ENCODE peak calls at places on chromosomes 12 and 14, in seven cellular contexts. R, N, Y, P, V, G and W are unnamed samples.

GRCh38 chr14:33914676-33915516 is 36.0 kb downstream of the EGLN3 start:
- DNase-seq in R (no peak), N (no peak), Y (peak; percentile 79), P (no peak), V (no peak), G (peak; percentile 25), W (peak; percentile 4)

GRCh38 chr14:61178226-61179060 is 102.7 kb downstream of the TMEM30B start:
- DNase-seq in R (no peak), N (peak; percentile 72), Y (peak; percentile 83), P (no peak), V (no peak), G (no peak), W (no peak)

GRCh38 chr12:27899151-27899661 is 73.3 kb downstream of the PTHLH start:
- DNase-seq in R (no peak), N (peak; percentile 12), Y (no peak), P (no peak), V (no peak), G (no peak), W (no peak)

GRCh38 chr12:122909442-122910288 is 13.7 kb upstream of the VPS37B start:
- DNase-seq in R (peak; percentile 69), N (no peak), Y (no peak), P (no peak), V (peak; percentile 45), G (no peak), W (no peak)

GRCh38 chr12:78938341-78939084 is 73.9 kb downstream of the SYT1 start:
- DNase-seq in R (no peak), N (no peak), Y (no peak), P (no peak), V (no peak), G (no peak), W (no peak)

GRCh38 chr12:40752011-40752410 is 59.8 kb downstream of the CNTN1 start:
- DNase-seq in R (no peak), N (no peak), Y (no peak), P (no peak), V (no peak), G (no peak), W (no peak)

GRCh38 chr12:38141239-38141638 is 175.3 kb upstream of the ALG10B start:
- DNase-seq in R (no peak), N (no peak), Y (no peak), P (no peak), V (no peak), G (no peak), W (no peak)

GRCh38 chr12:130850418-130851021 is 11.5 kb upstream of the STX2 start:
- DNase-seq in R (no peak), N (no peak), Y (no peak), P (no peak), V (no peak), G (no peak), W (no peak)

GRCh38 chr14:96320605-96321004 is 42.5 kb downstream of the ATG2B start:
- DNase-seq in R (no peak), N (no peak), Y (no peak), P (no peak), V (no peak), G (no peak), W (no peak)

GRCh38 chr14:49250109-49250508 is 336.1 kb downstream of the RPS29 start:
- DNase-seq in R (no peak), N (no peak), Y (no peak), P (no peak), V (no peak), G (no peak), W (no peak)

GRCh38 chr14:64244279-64244678 is 49.9 kb downstream of the ESR2 start:
- DNase-seq in R (no peak), N (no peak), Y (no peak), P (no peak), V (no peak), G (no peak), W (no peak)

GRCh38 chr12:22474970-22475720 is 69.2 kb downstream of the C2CD5 start:
- DNase-seq in R (no peak), N (no peak), Y (no peak), P (no peak), V (no peak), G (no peak), W (no peak)

GRCh38 chr12:27969901-27970390 is 2.6 kb downstream of the PTHLH start:
- DNase-seq in R (no peak), N (no peak), Y (peak; percentile 45), P (peak; percentile 25), V (peak; percentile 87), G (peak; percentile 60), W (peak; percentile 41)

GRCh38 chr12:68304626-68305025 is 27.5 kb downstream of the MDM1 start:
- DNase-seq in R (no peak), N (no peak), Y (no peak), P (no peak), V (no peak), G (no peak), W (no peak)

GRCh38 chr14:68244272-68244975 is 424.8 kb downstream of the RAD51B start:
- DNase-seq in R (no peak), N (no peak), Y (no peak), P (no peak), V (no peak), G (no peak), W (no peak)

GRCh38 chr12:5377997-5378596 is 53.8 kb upstream of the NTF3 start:
- DNase-seq in R (no peak), N (no peak), Y (no peak), P (no peak), V (no peak), G (no peak), W (no peak)

GRCh38 chr12:115000038-115000437 is 316.1 kb upstream of the TBX3 start:
- DNase-seq in R (no peak), N (peak; percentile 39), Y (peak; percentile 54), P (peak; percentile 31), V (no peak), G (no peak), W (no peak)

GRCh38 chr12:94322346-94322745 is 137.3 kb downstream of the CEP83 start:
- DNase-seq in R (no peak), N (no peak), Y (no peak), P (no peak), V (no peak), G (no peak), W (no peak)

GRCh38 chr12:58503731-58504520 is 416.4 kb downstream of the LRIG3 start:
- DNase-seq in R (no peak), N (no peak), Y (no peak), P (no peak), V (no peak), G (no peak), W (no peak)

GRCh38 chr14:51442513-51443175 is 202.6 kb downstream of the TMX1 start:
- DNase-seq in R (no peak), N (peak; percentile 70), Y (no peak), P (no peak), V (no peak), G (no peak), W (no peak)
- TF ChIP-seq POLR2AphosphoS5 in R (no peak), N (no peak), Y (no peak), P (no peak), V (no peak), G (no peak), W (no peak)

GRCh38 chr12:88303335-88303734 is 161.2 kb downstream of the TMTC3 start:
- DNase-seq in R (no peak), N (no peak), Y (no peak), P (no peak), V (no peak), G (no peak), W (no peak)
- TF ChIP-seq REST in R (no peak), N (no peak), Y (no peak), P (no peak), V (no peak), G (no peak), W (no peak)

DNA sequence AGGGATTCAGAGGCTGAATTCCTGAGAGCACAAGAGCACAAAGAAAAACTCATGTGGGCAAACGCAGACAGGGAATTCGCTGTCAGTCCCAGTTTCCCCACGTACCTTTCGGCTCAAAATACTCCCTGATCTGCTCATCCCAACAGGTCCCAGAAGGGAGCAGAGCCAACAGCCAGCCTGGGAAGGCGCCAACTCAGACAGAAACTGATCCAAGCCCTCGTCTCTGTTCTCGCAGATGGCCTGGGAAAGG is 61.2 kb upstream of the FBRSL1 start:
- DNase-seq in R (no peak), N (no peak), Y (no peak), P (no peak), V (no peak), G (no peak), W (no peak)
- H3K4me3 ChIP-seq in R (no peak overlapping the region), N (no peak overlapping the region), Y (no peak overlapping the region), P (no peak overlapping the region), V (no peak overlapping the region), G (no peak overlapping the region), W (no peak overlapping the region)

GRCh38 chr12:118145798-118146156 is 9.9 kb downstream of the PEBP1 start:
- DNase-seq in R (no peak), N (no peak), Y (no peak), P (no peak), V (no peak), G (no peak), W (no peak)

GRCh38 chr12:118148287-118148686 is 12.4 kb downstream of the PEBP1 start:
- DNase-seq in R (no peak), N (no peak), Y (no peak), P (no peak), V (no peak), G (no peak), W (no peak)

GRCh38 chr12:118140825-118141224 is 4.9 kb downstream of the PEBP1 start:
- DNase-seq in R (no peak), N (no peak), Y (no peak), P (no peak), V (no peak), G (no peak), W (no peak)

GRCh38 chr12:118145113-118145797 is 9.3 kb downstream of the PEBP1 start:
- DNase-seq in R (no peak), N (no peak), Y (no peak), P (no peak), V (no peak), G (no peak), W (no peak)

GRCh38 chr12:118144499-118144898 is 8.6 kb downstream of the PEBP1 start:
- DNase-seq in R (no peak), N (no peak), Y (no peak), P (no peak), V (no peak), G (no peak), W (no peak)
- TF ChIP-seq POLR2AphosphoS5 in R (no peak), N (no peak), Y (no peak), P (peak; percentile 48), V (no peak), G (no peak), W (no peak)

GRCh38 chr14:42460673-42461072 is 854.0 kb downstream of the LRFN5 start:
- DNase-seq in R (no peak), N (no peak), Y (no peak), P (no peak), V (no peak), G (no peak), W (no peak)

GRCh38 chr14:42459171-42459685 is 852.6 kb downstream of the LRFN5 start:
- DNase-seq in R (no peak), N (no peak), Y (no peak), P (no peak), V (no peak), G (no peak), W (no peak)
- TF ChIP-seq REST in R (no peak), N (no peak), Y (no peak), P (no peak), V (no peak), G (no peak), W (no peak)